ENCODE peak calls at places on chromosomes 11 and 22, in six cellular contexts. X, O, E, B, L and K are unnamed samples.

GRCh38 chr22:44357296-44357961 is 44.7 kb upstream of the SHISAL1 start:
- DNase-seq in B (no peak), X (no peak), O (no peak), E (no peak), L (no peak), K (no peak)

GRCh38 chr11:20609727-20610707 is 10.6 kb downstream of the SLC6A5 start:
- DNase-seq in X (peak), E (peak), L (peak), O (peak), B (peak), K (peak)

GRCh38 chr11:118142809-118143208 is 9.8 kb downstream of the SCN4B start:
- DNase-seq in L (no peak), B (no peak), X (no peak), E (peak), O (no peak), K (no peak)

GRCh38 chr22:26975381-26975780 is 318.0 kb downstream of the MIAT start:
- DNase-seq in E (no peak), X (no peak), L (no peak), O (no peak), B (no peak), K (no peak)

GRCh38 chr11:64742940-64743590 is 877 bp downstream of the RASGRP2 start:
- DNase-seq in O (peak), B (peak), L (peak), E (peak), X (peak), K (peak)

GRCh38 chr22:19886605-19887250 is 32.1 kb upstream of the GNB1L start:
- DNase-seq in L (peak), X (no peak), O (no peak), B (peak), E (no peak), K (peak)

GRCh38 chr11:114296190-114296978 is at the start of gene NNMT:
- DNase-seq in L (no peak), O (no peak), E (no peak), X (peak), B (no peak), K (no peak)

GRCh38 chr22:40056163-40056958 is 61.6 kb downstream of the FAM83F start:
- DNase-seq in X (no peak), E (no peak), O (no peak), B (no peak), L (no peak), K (no peak)

GRCh38 chr22:42868751-42869251 is 11.7 kb upstream of the ARFGAP3 start:
- DNase-seq in B (no peak), L (no peak), O (no peak), X (peak), E (no peak), K (peak)

GRCh38 chr22:22009661-22010060 is 27.1 kb upstream of the TOP3B start:
- DNase-seq in B (no peak), L (no peak), E (no peak), O (no peak), X (no peak), K (no peak)

GRCh38 chr11:129733981-129734380 is 81.7 kb upstream of the TMEM45B start:
- DNase-seq in E (no peak), L (no peak), X (no peak), O (no peak), B (no peak), K (no peak)

GRCh38 chr11:64745219-64745522 is 1.2 kb upstream of the RASGRP2 start:
- DNase-seq in B (peak), X (peak), E (peak), L (peak), O (peak), K (no peak)

GRCh38 chr11:64844330-64845124 is at the start of gene CDC42BPG:
- DNase-seq in L (peak), B (peak), E (peak), X (no peak), O (peak), K (peak)

GRCh38 chr11:72781313-72782080 is 12.3 kb downstream of the STARD10 start:
- DNase-seq in B (peak), X (peak), E (peak), O (peak), L (peak), K (peak)

GRCh38 chr22:20507253-20508066 is at the start of gene MED15:
- DNase-seq in L (peak), E (peak), B (peak), O (peak), X (peak), K (peak)

GRCh38 chr11:78465169-78465942 is 47.7 kb upstream of the GAB2 start:
- DNase-seq in B (peak), L (peak), X (no peak), E (peak), O (peak), K (peak)

GRCh38 chr11:92153542-92153941 is 71.1 kb upstream of the FAT3 start:
- DNase-seq in L (no peak), O (no peak), E (no peak), X (no peak), B (no peak), K (no peak)

GRCh38 chr11:353315-353857 is 15.9 kb upstream of the B4GALNT4 start:
- DNase-seq in E (no peak), L (no peak), B (no peak), X (no peak), O (no peak), K (peak)

GRCh38 chr11:94303884-94304459 is 408 bp upstream of the IZUMO1R start:
- DNase-seq in B (no peak), X (no peak), O (no peak), L (no peak), E (no peak), K (no peak)

GRCh38 chr11:18027475-18027874 is 14.6 kb upstream of the SERGEF start:
- DNase-seq in O (no peak), B (no peak), L (no peak), E (no peak), X (no peak), K (no peak)

GRCh38 chr11:70521475-70522260 is 123.3 kb downstream of the CTTN start:
- DNase-seq in X (peak), E (no peak), L (no peak), B (no peak), O (no peak), K (no peak)

GRCh38 chr11:93498099-93499040 is 44.8 kb downstream of the SMCO4 start:
- DNase-seq in L (no peak), O (no peak), E (no peak), X (no peak), B (no peak), K (no peak)

GRCh38 chr11:17631702-17632365 is 84.8 kb downstream of the OTOG start:
- DNase-seq in E (no peak), O (no peak), L (no peak), X (no peak), B (no peak), K (no peak)

GRCh38 chr22:41925783-41926460 is 684 bp downstream of the TNFRSF13C start:
- DNase-seq in X (no peak), L (peak), E (peak), B (peak), O (peak), K (peak)

GRCh38 chr11:21806508-21806907 is 386.4 kb upstream of the ANO5 start:
- DNase-seq in X (no peak), E (no peak), L (no peak), B (no peak), O (no peak), K (no peak)

GRCh38 chr11:115912484-115912945 is 408.3 kb upstream of the CADM1 start:
- DNase-seq in X (no peak), E (no peak), L (no peak), O (no peak), B (no peak), K (no peak)

GRCh38 chr11:46977038-46977818 is 40.7 kb downstream of the CSTPP1 start:
- DNase-seq in X (peak), B (no peak), L (no peak), E (no peak), O (no peak), K (no peak)

GRCh38 chr11:115616941-115617340 is 112.7 kb upstream of the CADM1 start:
- DNase-seq in O (no peak), L (no peak), E (no peak), X (no peak), B (no peak), K (no peak)

GRCh38 chr11:62713343-62713742 is 5.9 kb downstream of the GNG3 start:
- DNase-seq in O (no peak), E (no peak), B (no peak), X (no peak), L (no peak), K (no peak)

GRCh38 chr22:37267128-37267587 is 15.2 kb upstream of the CYTH4 start:
- DNase-seq in B (peak), O (peak), E (peak), X (peak), L (peak), K (no peak)

GRCh38 chr11:17983569-17983968 is 29.3 kb downstream of the SERGEF start:
- DNase-seq in X (no peak), B (no peak), L (no peak), O (no peak), E (no peak), K (no peak)

GRCh38 chr11:9461760-9462134 is 935 bp downstream of the ZNF143 start:
- DNase-seq in X (no peak), O (no peak), E (no peak), B (no peak), L (no peak), K (no peak)

GRCh38 chr22:37930270-37930951 is 23.0 kb downstream of the C22orf23 start:
- DNase-seq in X (no peak), B (no peak), E (no peak), L (no peak), O (no peak), K (no peak)

GRCh38 chr11:119094816-119095065 is 6.9 kb downstream of the DPAGT1 start:
- DNase-seq in B (peak), O (peak), X (peak), E (peak), L (no peak), K (peak)